ENCODE peak calls at places on chromosomes 12 and 14, in eight cellular contexts. E, U, K, Y, G, T, A and F are unnamed samples.

GRCh38 chr12:115837220-115837619 is 440.3 kb downstream of the MED13L start:
- DNase-seq in K (no peak), A (no peak), G (no peak), E (no peak), Y (no peak), U (no peak), T (no peak), F (no peak)

GRCh38 chr12:120350576-120351350 is 18.2 kb downstream of the MSI1 start:
- DNase-seq in Y (no peak), K (no peak), A (no peak), E (no peak), T (no peak), G (no peak), U (no peak), F (no peak)

GRCh38 chr14:69489495-69489894 is 5.0 kb downstream of the PLEKHD1 start:
- DNase-seq in Y (no peak), A (no peak), G (no peak), U (no peak), K (no peak), E (no peak), T (no peak), F (no peak)

GRCh38 chr12:88578821-88579518 is 1.3 kb downstream of the KITLG start:
- DNase-seq in E (no peak), U (no peak), T (no peak), A (peak; percentile 37), K (peak; percentile 78), G (no peak), Y (no peak), F (no peak)

GRCh38 chr14:74577948-74578275 is 34.1 kb downstream of the LTBP2 start:
- DNase-seq in A (no peak), Y (no peak), U (no peak), E (no peak), G (no peak), K (no peak), T (no peak), F (no peak)

GRCh38 chr14:101635238-101636080 is 74.2 kb downstream of the DIO3 start:
- DNase-seq in T (no peak), E (no peak), A (no peak), K (no peak), Y (no peak), G (no peak), U (no peak), F (no peak)

GRCh38 chr12:81231574-81232368 is 153.9 kb downstream of the ACSS3 start:
- DNase-seq in K (no peak), T (no peak), G (no peak), A (no peak), U (no peak), Y (no peak), E (no peak), F (no peak)

GRCh38 chr14:77861201-77861600 is 61.3 kb downstream of the ADCK1 start:
- DNase-seq in G (no peak), U (no peak), K (no peak), T (no peak), E (no peak), Y (no peak), A (no peak), F (no peak)

GRCh38 chr14:90518941-90519256 is 122.1 kb downstream of the CALM1 start:
- DNase-seq in Y (no peak), U (no peak), G (peak; percentile 11), E (peak; percentile 62), T (peak; percentile 16), A (peak; percentile 53), K (peak; percentile 70), F (no peak)

GRCh38 chr12:17809206-17809605 is 280.8 kb downstream of the RERGL start:
- DNase-seq in E (no peak), Y (no peak), K (no peak), G (no peak), U (no peak), A (no peak), T (no peak), F (no peak)

DNA sequence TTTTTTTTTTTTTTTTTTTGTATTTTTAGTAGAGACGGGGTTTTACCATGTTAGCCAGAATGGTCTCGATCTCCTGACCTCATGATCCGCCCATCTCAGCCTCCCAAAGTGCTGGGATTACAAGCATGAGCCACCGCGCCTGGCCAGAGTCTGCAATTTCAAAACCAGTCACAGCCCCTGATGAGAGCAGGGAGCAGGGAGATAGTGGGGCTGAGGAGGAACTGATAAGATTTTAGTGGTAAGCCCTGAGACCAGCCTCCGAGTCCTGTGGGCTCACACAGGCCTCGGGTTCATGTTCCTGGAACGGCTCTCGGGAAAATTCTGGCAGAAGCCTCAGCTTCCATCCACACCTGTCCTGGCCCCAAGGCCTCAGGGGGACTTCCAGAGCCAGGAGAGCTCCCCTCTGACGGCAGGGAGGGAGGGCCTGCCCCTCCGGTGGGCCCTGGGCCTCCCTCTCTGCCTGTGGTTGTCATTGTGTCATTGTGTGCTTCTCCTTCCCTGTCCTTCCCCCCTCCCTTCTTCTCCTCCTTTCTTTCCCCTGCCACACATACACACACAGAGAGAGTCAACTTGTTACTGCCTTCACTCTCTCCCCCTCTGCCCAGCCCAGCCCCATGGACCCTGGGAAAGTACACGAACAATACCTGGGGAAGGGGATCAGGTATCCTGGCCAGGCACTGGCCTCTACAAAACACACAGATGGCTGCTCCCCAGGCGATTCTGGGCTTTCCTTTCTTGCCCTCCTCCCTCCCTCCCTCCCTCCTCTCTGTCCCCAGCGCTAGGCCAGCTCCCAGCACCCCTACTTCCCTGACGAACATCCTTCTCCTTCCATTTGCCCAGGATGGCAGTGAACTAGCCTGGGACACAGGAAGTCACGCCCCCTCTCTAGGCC is 294.1 kb downstream of the DPF3 start:
- DNase-seq in A (no peak), E (no peak), U (no peak), Y (no peak), T (no peak), G (no peak), K (no peak), F (no peak)
- H3K4me1 ChIP-seq in A (no peaks in the 10 kb centered on the region), E (peaks cover 6% of the 10 kb centered on the region), U (no peaks in the 10 kb centered on the region), Y (no peaks in the 10 kb centered on the region), T (no peaks in the 10 kb centered on the region), G (peaks cover 4% of the 10 kb centered on the region), K (no peaks in the 10 kb centered on the region), F (no peaks in the 10 kb centered on the region)

GRCh38 chr12:27334721-27335082 is 2.1 kb downstream of the BMAL2 start:
- DNase-seq in K (no peak), E (no peak), G (no peak), Y (no peak), U (no peak), A (no peak), T (no peak), F (no peak)

GRCh38 chr12:27333311-27334009 is 824 bp downstream of the BMAL2 start:
- DNase-seq in U (no peak), T (no peak), E (no peak), Y (no peak), A (no peak), G (no peak), K (peak; percentile 52), F (no peak)

GRCh38 chr12:27335364-27336145 is 2.9 kb downstream of the BMAL2 start:
- DNase-seq in E (no peak), Y (no peak), A (no peak), U (no peak), T (no peak), G (no peak), K (no peak), F (no peak)

GRCh38 chr12:27332407-27333310 is at the start of gene BMAL2:
- DNase-seq in A (peak; percentile 20), K (peak; percentile 41), T (no peak), G (peak; percentile 43), E (no peak), U (no peak), Y (no peak), F (peak; percentile 69)

GRCh38 chr12:27334052-27334720 is 1.6 kb downstream of the BMAL2 start:
- DNase-seq in T (no peak), K (no peak), E (no peak), G (no peak), U (no peak), Y (no peak), A (no peak), F (no peak)
- H3K4me3 ChIP-seq in T (peak overlapping the region; percentile 56), K (peak overlapping the region; percentile 72), E (peak overlapping the region; percentile 48), G (peak overlapping the region; percentile 69), U (peak overlapping the region; percentile 76), Y (peak overlapping the region; percentile 84), A (peak overlapping the region; percentile 79), F (peak overlapping the region; percentile 86)

GRCh38 chr14:82422186-82422585 is 888.5 kb upstream of the SEL1L start:
- DNase-seq in U (no peak), T (no peak), E (no peak), G (no peak), K (no peak), A (no peak), Y (no peak), F (no peak)

GRCh38 chr14:82414853-82415539 is 881.3 kb upstream of the SEL1L start:
- DNase-seq in E (no peak), U (no peak), A (no peak), Y (no peak), T (no peak), G (no peak), K (no peak), F (no peak)

GRCh38 chr14:82419933-82420332 is 886.3 kb upstream of the SEL1L start:
- DNase-seq in T (no peak), Y (no peak), G (no peak), K (no peak), A (no peak), E (no peak), U (no peak), F (no peak)

GRCh38 chr14:82420874-82421273 is 887.2 kb upstream of the SEL1L start:
- DNase-seq in T (no peak), E (no peak), K (no peak), A (no peak), U (no peak), Y (no peak), G (no peak), F (no peak)
- H3K9me3 ChIP-seq in T (no peaks in the 10 kb centered on the region), E (no peaks in the 10 kb centered on the region), K (peaks cover 6% of the 10 kb centered on the region), A (peaks cover 98% of the 10 kb centered on the region), U (no peaks in the 10 kb centered on the region), Y (no peaks in the 10 kb centered on the region), G (peaks cover 11% of the 10 kb centered on the region), F (peaks cover 18% of the 10 kb centered on the region)

GRCh38 chr12:105222726-105223357 is 13.1 kb downstream of the APPL2 start:
- DNase-seq in G (no peak), A (no peak), Y (no peak), K (no peak), U (no peak), T (no peak), E (no peak), F (no peak)

GRCh38 chr12:105221588-105222325 is 14.2 kb downstream of the APPL2 start:
- DNase-seq in Y (no peak), A (no peak), K (no peak), T (no peak), E (no peak), U (no peak), G (no peak), F (no peak)

GRCh38 chr12:105223358-105223840 is 12.6 kb downstream of the APPL2 start:
- DNase-seq in K (no peak), G (no peak), A (no peak), E (no peak), Y (no peak), T (no peak), U (no peak), F (no peak)

GRCh38 chr12:105220929-105221290 is 15.1 kb downstream of the APPL2 start:
- DNase-seq in A (no peak), G (no peak), E (no peak), T (no peak), K (no peak), Y (no peak), U (no peak), F (no peak)

DNA sequence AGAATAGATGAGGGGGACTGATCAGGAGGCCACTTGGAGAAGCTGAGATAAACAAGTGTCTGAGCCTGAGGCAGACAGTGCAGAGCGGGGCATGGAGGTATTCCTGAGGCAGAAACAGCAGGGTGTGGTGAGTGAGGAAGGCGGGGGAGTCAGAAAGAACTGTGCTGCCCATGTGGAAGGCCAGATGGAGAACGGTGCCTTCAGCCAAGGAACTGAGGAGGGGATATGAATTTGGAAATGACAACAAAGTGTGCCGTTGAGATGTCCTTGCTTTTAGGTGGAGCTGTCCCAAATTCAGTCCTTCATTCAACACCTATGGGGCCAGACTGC is 13.7 kb downstream of the APPL2 start:
- DNase-seq in Y (no peak), A (no peak), U (no peak), K (no peak), E (no peak), T (no peak), G (no peak), F (no peak)
- H3K4me1 ChIP-seq in Y (peaks cover 11% of the 10 kb centered on the region), A (no peaks in the 10 kb centered on the region), U (peaks cover 21% of the 10 kb centered on the region), K (peaks cover 5% of the 10 kb centered on the region), E (peaks cover 7% of the 10 kb centered on the region), T (no peaks in the 10 kb centered on the region), G (peaks cover 10% of the 10 kb centered on the region), F (peaks cover 4% of the 10 kb centered on the region)